ENCODE peak calls at places on chromosomes 6 and 20, in four cellular contexts. R is neural progenitor cell; N is effector CD4-positive, alpha-beta T cell; B is omental fat pad. Z is an unnamed sample.

GRCh38 chr20:13008761-13009681 is at the start of gene SPTLC3:
- DNase-seq in R (peak), N (no peak), B (no peak), Z (no peak)

GRCh38 chr6:131122007-131122406 is 13.3 kb upstream of the AKAP7 start:
- DNase-seq in R (no peak), N (no peak), B (no peak), Z (no peak)

GRCh38 chr6:45605971-45606370 is 228.2 kb upstream of the SUPT3H start:
- DNase-seq in R (no peak), N (no peak), B (no peak), Z (no peak)

GRCh38 chr20:25237610-25238318 is 10.1 kb upstream of the PYGB start:
- DNase-seq in R (no peak), N (no peak), B (no peak), Z (peak)

GRCh38 chr20:3275064-3275935 is 36.3 kb upstream of the SLC4A11 start:
- DNase-seq in R (no peak), N (no peak), B (no peak), Z (no peak)

GRCh38 chr20:46990017-46990810 is 95.6 kb downstream of the EYA2 start:
- DNase-seq in R (peak), N (no peak), B (no peak), Z (no peak)

GRCh38 chr6:170057034-170057734 is 233.7 kb downstream of the DLL1 start:
- DNase-seq in R (no peak), N (no peak), B (no peak), Z (no peak)

GRCh38 chr6:97674802-97675201 is 391.8 kb upstream of the MMS22L start:
- DNase-seq in R (no peak), N (no peak), B (no peak), Z (no peak)

GRCh38 chr6:112827793-112828192 is 480.7 kb downstream of the RFPL4B start:
- DNase-seq in R (peak), N (no peak), B (no peak), Z (no peak)

GRCh38 chr6:3340891-3341290 is 82.1 kb downstream of the PSMG4 start:
- DNase-seq in R (no peak), N (no peak), B (no peak), Z (no peak)

GRCh38 chr6:72580281-72580940 is 41.5 kb upstream of the KCNQ5 start:
- DNase-seq in R (peak), N (no peak), B (no peak), Z (peak)

GRCh38 chr6:132819405-132820145 is 5.2 kb downstream of the RPS12 start:
- DNase-seq in R (no peak), N (no peak), B (no peak), Z (no peak)

GRCh38 chr20:8535403-8536003 is 403.4 kb downstream of the PLCB1 start:
- DNase-seq in R (peak), N (no peak), B (no peak), Z (no peak)

GRCh38 chr20:16271450-16271849 is 301.8 kb downstream of the KIF16B start:
- DNase-seq in R (no peak), N (no peak), B (no peak), Z (no peak)

GRCh38 chr6:29709178-29709576 is 14.1 kb upstream of the HLA-F start:
- DNase-seq in R (no peak), N (no peak), B (no peak), Z (no peak)

GRCh38 chr6:2632368-2632767 is 118.4 kb downstream of the MYLK4 start:
- DNase-seq in R (no peak), N (no peak), B (no peak), Z (no peak)

GRCh38 chr6:39812853-39813533 is 20.8 kb downstream of the DAAM2 start:
- DNase-seq in R (no peak), N (no peak), B (no peak), Z (no peak)

GRCh38 chr6:124987999-124988591 is 25.9 kb downstream of the RNF217 start:
- DNase-seq in R (no peak), N (no peak), B (no peak), Z (no peak)

GRCh38 chr6:63576147-63576772 is 4.0 kb downstream of the LOC128125822 start:
- DNase-seq in R (no peak), N (no peak), B (no peak), Z (no peak)

GRCh38 chr6:106125925-106126435 is 39.8 kb downstream of the PRDM1 start:
- DNase-seq in R (no peak), N (no peak), B (no peak), Z (no peak)

GRCh38 chr6:6711832-6712231 is 123.3 kb downstream of the LY86 start:
- DNase-seq in R (no peak), N (no peak), B (no peak), Z (no peak)